ENCODE peak calls at places on chromosome 9, in seven cellular contexts. C is foreskin fibroblast, G is brain microvascular endothelial cell, Y is heart right ventricle, V is cardiac fibroblast, K is fibroblast of lung, F is fibroblast of pulmonary artery. O is an unnamed sample.

GRCh38 chr9:8078641-8079140 is 279.1 kb upstream of the DMAC1 start:
- DNase-seq in F (no peak), K (no peak), Y (no peak), V (no peak), G (no peak), C (no peak), O (no peak)

GRCh38 chr9:112074250-112075008 is 100.7 kb downstream of the SUSD1 start:
- DNase-seq in K (peak; percentile 88), V (peak; percentile 99), Y (peak; percentile 77), F (peak; percentile 100), G (peak; percentile 95), C (peak; percentile 91), O (peak; percentile 99)

GRCh38 chr9:124392855-124393460 is 22.3 kb downstream of the PSMB7 start:
- DNase-seq in Y (no peak), K (peak; percentile 81), C (peak; percentile 96), V (peak; percentile 60), F (peak; percentile 69), G (peak; percentile 83), O (peak; percentile 76)

GRCh38 chr9:124079176-124079925 is 67.8 kb downstream of the LHX2 start:
- DNase-seq in C (peak; percentile 70), G (peak; percentile 66), K (peak; percentile 36), F (peak; percentile 58), Y (peak; percentile 20), V (peak; percentile 62), O (no peak)

GRCh38 chr9:83154087-83154736 is 91.3 kb upstream of the RASEF start:
- DNase-seq in V (peak; percentile 4), K (peak; percentile 0), Y (no peak), C (peak; percentile 58), F (peak; percentile 7), G (peak; percentile 56), O (no peak)

GRCh38 chr9:100111235-100111634 is 12.2 kb downstream of the INVS start:
- DNase-seq in G (peak; percentile 96), F (peak; percentile 98), V (peak; percentile 98), K (peak; percentile 99), Y (peak; percentile 81), C (peak; percentile 99), O (peak; percentile 94)

GRCh38 chr9:100505564-100506159 is 32.7 kb downstream of the TMEFF1 start:
- DNase-seq in C (peak; percentile 56), Y (peak; percentile 58), G (peak; percentile 78), V (peak; percentile 61), K (peak; percentile 55), F (peak; percentile 72), O (no peak)

GRCh38 chr9:71515103-71515502 is 253.2 kb downstream of the CEMIP2 start:
- DNase-seq in Y (no peak), K (no peak), G (no peak), V (no peak), C (no peak), F (no peak), O (no peak)

GRCh38 chr9:75803130-75803529 is 87.3 kb upstream of the PCSK5 start:
- DNase-seq in V (peak; percentile 23), Y (no peak), F (peak; percentile 48), C (peak; percentile 80), K (peak; percentile 44), G (peak; percentile 79), O (no peak)

GRCh38 chr9:94280409-94280989 is 21.4 kb downstream of the ZNF169 start:
- DNase-seq in F (no peak), Y (no peak), K (no peak), V (no peak), C (no peak), G (no peak), O (no peak)

GRCh38 chr9:106632621-106633020 is 230.3 kb upstream of the ZNF462 start:
- DNase-seq in F (no peak), Y (no peak), K (no peak), C (no peak), V (no peak), G (no peak), O (no peak)

GRCh38 chr9:85142461-85143401 is 473.2 kb downstream of the NTRK2 start:
- DNase-seq in K (peak; percentile 2), C (peak; percentile 29), V (peak; percentile 40), Y (no peak), G (no peak), F (peak; percentile 3), O (no peak)

GRCh38 chr9:2816476-2817141 is 27.3 kb downstream of the PUM3 start:
- DNase-seq in K (peak; percentile 99), Y (peak; percentile 41), V (peak; percentile 93), G (peak; percentile 85), F (peak; percentile 87), C (peak; percentile 57), O (peak; percentile 88)

GRCh38 chr9:89274838-89275237 is 36.2 kb upstream of the CKS2 start:
- DNase-seq in Y (no peak), C (peak; percentile 90), G (peak; percentile 94), F (peak; percentile 86), K (peak; percentile 95), V (peak; percentile 77), O (peak; percentile 99)

GRCh38 chr9:86977205-86977835 is 30.0 kb upstream of the GAS1 start:
- DNase-seq in G (peak; percentile 22), F (peak; percentile 53), K (no peak), Y (no peak), C (peak; percentile 55), V (peak; percentile 34), O (peak; percentile 74)

GRCh38 chr9:126203313-126203712 is 123.3 kb upstream of the MVB12B start:
- DNase-seq in F (no peak), V (no peak), Y (no peak), C (no peak), K (no peak), G (no peak), O (no peak)

GRCh38 chr9:38226491-38226951 is 157.5 kb upstream of the SHB start:
- DNase-seq in C (no peak), F (peak; percentile 2), V (no peak), K (no peak), Y (no peak), G (no peak), O (no peak)

GRCh38 chr9:119372951-119373350 is 3.7 kb upstream of the BRINP1 start:
- DNase-seq in G (no peak), K (no peak), V (no peak), C (no peak), F (no peak), Y (no peak), O (no peak)

GRCh38 chr9:130139251-130139650 is 33.0 kb upstream of the NCS1 start:
- DNase-seq in Y (no peak), G (no peak), F (no peak), V (no peak), C (no peak), K (no peak), O (no peak)

GRCh38 chr9:995776-996175 is 19.3 kb downstream of the DMRT3 start:
- DNase-seq in Y (no peak), G (peak; percentile 11), V (no peak), C (peak; percentile 62), K (no peak), F (no peak), O (no peak)

GRCh38 chr9:86846679-86847078 is 100.6 kb downstream of the GAS1 start:
- DNase-seq in Y (no peak), K (peak; percentile 21), F (no peak), G (no peak), V (no peak), C (peak; percentile 65), O (no peak)

DNA sequence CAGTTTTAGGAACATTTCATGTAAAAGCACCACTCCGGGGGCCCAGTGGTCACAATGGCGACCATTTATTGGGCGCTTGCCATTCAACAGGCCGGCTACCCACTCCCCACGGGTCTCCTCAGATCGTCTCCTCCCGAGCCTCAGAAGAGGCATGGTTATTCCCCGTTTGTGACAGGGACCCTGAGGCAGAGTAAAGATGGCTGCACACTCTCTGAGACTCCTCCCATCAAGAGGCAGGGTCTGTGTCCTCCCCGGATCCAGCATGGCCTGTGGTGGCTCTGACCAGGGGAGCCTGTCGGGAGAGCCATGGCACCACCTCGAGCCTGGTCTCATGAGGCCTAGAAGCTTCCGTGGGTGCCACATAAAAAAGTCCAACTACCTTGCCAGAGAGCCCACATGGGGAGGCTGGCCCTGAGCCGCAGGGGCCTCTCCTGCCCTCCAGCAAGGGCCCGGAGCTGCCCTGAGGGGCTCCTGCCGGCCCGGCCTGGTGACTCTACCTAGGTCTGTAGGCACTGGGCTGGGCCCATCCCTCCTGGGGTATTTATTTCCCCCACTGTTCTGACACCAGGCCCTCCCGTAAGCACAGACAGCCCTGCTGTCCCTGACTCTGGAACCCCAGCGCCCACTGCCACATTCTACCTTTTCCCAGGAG is 90.8 kb downstream of the VAV2 start:
- DNase-seq in F (no peak), V (no peak), G (no peak), C (no peak), Y (no peak), K (no peak), O (no peak)
- H3K4me3 ChIP-seq in F (no peak overlapping the region), V (no peak overlapping the region), G (no peak overlapping the region), C (no peak overlapping the region), Y (no peak overlapping the region), K (no peak overlapping the region), O (no peak overlapping the region)

GRCh38 chr9:110047232-110047954 is 160.6 kb downstream of the C9orf152 start:
- DNase-seq in G (no peak), V (no peak), K (no peak), Y (no peak), C (no peak), F (no peak), O (no peak)
- H3K4me3 ChIP-seq in G (peak overlapping the region; percentile 95), V (peak overlapping the region; percentile 94), K (no peak overlapping the region), Y (peak overlapping the region; percentile 85), C (no peak overlapping the region), F (peak overlapping the region; percentile 98), O (no peak overlapping the region)

DNA sequence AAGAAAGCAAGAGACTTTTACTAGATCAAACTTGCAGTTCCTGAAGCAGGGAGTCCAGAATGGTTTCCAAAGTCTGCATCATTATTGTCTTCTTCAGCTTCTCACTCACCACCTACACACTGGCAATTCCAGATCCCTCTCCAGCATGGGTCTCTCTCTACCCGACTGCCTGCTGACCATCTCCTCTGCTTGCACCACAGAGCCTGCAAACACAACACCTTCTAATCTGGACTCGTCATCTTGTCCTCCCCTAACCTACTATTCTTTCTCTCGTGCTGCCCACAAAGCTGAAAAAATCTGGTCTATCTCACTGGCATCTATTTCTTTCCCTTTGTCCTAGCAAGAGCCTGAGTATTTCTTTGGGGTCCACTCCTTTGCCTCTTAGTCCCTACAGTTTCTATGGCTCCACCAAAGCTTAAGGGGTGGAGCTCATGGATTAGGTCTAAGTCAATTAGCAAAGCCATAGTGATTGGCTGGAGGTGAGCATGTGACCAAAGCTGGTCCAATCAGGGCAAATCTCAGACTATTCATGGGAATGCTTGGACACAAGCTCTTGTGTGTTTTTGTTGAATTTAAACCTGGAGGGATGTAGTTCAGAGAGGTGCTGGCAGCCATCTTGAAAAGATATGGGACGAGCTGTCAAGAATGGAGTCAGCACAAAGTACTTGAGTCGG is 63.4 kb downstream of the GALNT12 start:
- DNase-seq in Y (no peak), G (no peak), C (no peak), K (no peak), V (no peak), F (no peak), O (no peak)
- H3K4me3 ChIP-seq in Y (no peak overlapping the region), G (no peak overlapping the region), C (no peak overlapping the region), K (no peak overlapping the region), V (no peak overlapping the region), F (no peak overlapping the region), O (no peak overlapping the region)

DNA sequence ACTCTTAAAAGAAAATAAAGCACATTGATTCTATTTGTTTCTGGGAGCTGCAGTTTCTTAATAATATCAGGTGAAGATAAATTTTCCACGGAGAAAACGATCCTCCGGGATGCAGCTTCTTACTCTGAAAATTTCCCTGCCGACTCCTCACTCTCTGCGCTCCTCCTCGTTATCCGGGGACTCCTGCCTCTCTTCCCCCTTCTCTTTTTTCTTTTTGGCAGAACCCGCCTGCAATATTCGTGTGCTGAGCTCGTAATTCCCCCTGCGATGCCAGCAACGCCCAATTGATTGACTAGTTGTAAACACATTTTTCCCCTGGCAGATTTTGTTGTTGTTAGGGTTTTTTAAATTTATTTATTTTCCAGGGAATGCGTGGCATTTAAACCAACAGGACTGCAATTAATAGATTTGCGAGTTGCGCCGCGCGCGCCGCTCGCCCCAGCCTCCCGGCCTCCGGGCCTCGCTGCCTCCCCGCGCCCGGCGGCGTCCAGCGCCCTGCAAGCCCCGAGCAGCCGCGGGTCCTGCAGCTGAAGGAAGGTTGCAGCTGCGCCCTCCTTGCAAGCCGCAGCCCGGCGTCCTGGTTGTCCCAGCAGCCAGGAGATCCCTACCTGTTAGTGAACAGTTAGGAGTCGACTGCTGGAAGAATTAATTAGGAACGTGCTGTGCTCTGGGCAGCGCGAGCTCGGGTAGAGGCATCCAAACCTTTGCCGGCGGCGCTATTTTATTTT is 2.2 kb downstream of the NTNG2 start:
- DNase-seq in K (no peak), C (peak; percentile 41), F (no peak), V (no peak), G (no peak), Y (no peak), O (no peak)
- H3K4me3 ChIP-seq in K (no peak overlapping the region), C (no peak overlapping the region), F (no peak overlapping the region), V (no peak overlapping the region), G (no peak overlapping the region), Y (peak overlapping the region; percentile 67), O (no peak overlapping the region)

O was measured in AG09309.